ENCODE peak calls at places on chromosomes 6 and 20, in five cellular contexts. E is naive thymus-derived CD4-positive, alpha-beta T cell; M is lower lobe of right lung; P is dorsolateral prefrontal cortex; S is lower leg skin. K is an unnamed sample.

GRCh38 chr6:113735487-113735886 is 121.7 kb upstream of the MARCKS start:
- DNase-seq in M (no peak), E (no peak), S (no peak), P (no peak), K (no peak)

GRCh38 chr6:108966855-108967755 is 118.9 kb downstream of the ARMC2 start:
- DNase-seq in E (no peak), S (no peak), M (peak), P (no peak), K (no peak)

GRCh38 chr20:37627767-37628130 is 66.1 kb upstream of the CTNNBL1 start:
- DNase-seq in S (no peak), M (no peak), E (no peak), P (no peak), K (no peak)

GRCh38 chr20:35511814-35512420 is 17.5 kb downstream of the C20orf173 start:
- DNase-seq in P (no peak), M (no peak), E (no peak), S (no peak), K (peak)

GRCh38 chr20:38343798-38344701 is 2.2 kb upstream of the LBP start:
- DNase-seq in M (no peak), P (no peak), S (no peak), E (no peak), K (no peak)

GRCh38 chr6:96391776-96392175 is 129.8 kb upstream of the UFL1 start:
- DNase-seq in S (no peak), M (peak), E (no peak), P (peak), K (no peak)

GRCh38 chr20:51563141-51563596 is 20.6 kb upstream of the NFATC2 start:
- DNase-seq in P (no peak), S (no peak), E (no peak), M (no peak), K (no peak)

GRCh38 chr6:16331328-16332174 is 93.2 kb downstream of the GMPR start:
- DNase-seq in E (peak), S (no peak), M (peak), P (peak), K (peak)

GRCh38 chr20:64044484-64045247 is 4.8 kb downstream of the SOX18 start:
- DNase-seq in S (no peak), E (no peak), M (no peak), P (no peak), K (no peak)

GRCh38 chr6:18362058-18362561 is 25.0 kb upstream of the RNF144B start:
- DNase-seq in E (no peak), P (no peak), S (no peak), M (no peak), K (no peak)

GRCh38 chr20:53942121-53942816 is 128.1 kb downstream of the BCAS1 start:
- DNase-seq in M (no peak), P (no peak), S (no peak), E (no peak), K (no peak)

GRCh38 chr20:2559641-2560040 is 23.3 kb downstream of the TMC2 start:
- DNase-seq in S (no peak), M (no peak), E (no peak), P (no peak), K (no peak)

GRCh38 chr6:28618889-28619555 is 93.3 kb downstream of the GPX5 start:
- DNase-seq in M (no peak), S (no peak), P (no peak), E (no peak), K (no peak)

GRCh38 chr20:3146732-3147341 is 12.8 kb downstream of the FASTKD5 start:
- DNase-seq in M (no peak), E (no peak), S (no peak), P (peak), K (no peak)

GRCh38 chr6:83073620-83074019 is 6.1 kb downstream of the DOP1A start:
- DNase-seq in S (no peak), P (no peak), E (no peak), M (no peak), K (no peak)

GRCh38 chr6:52512199-52512598 is 64.7 kb downstream of the TRAM2 start:
- DNase-seq in P (no peak), S (no peak), E (no peak), M (no peak), K (no peak)

GRCh38 chr20:38804682-38805501 is 605 bp upstream of the PPP1R16B start:
- DNase-seq in M (peak), E (peak), S (no peak), P (no peak), K (peak)

GRCh38 chr6:96923871-96924493 is 546 bp upstream of the KLHL32 start:
- DNase-seq in P (no peak), M (no peak), E (no peak), S (peak), K (no peak)

GRCh38 chr6:73372516-73372915 is 2.8 kb upstream of the OOEP start:
- DNase-seq in M (no peak), S (no peak), E (no peak), P (no peak), K (no peak)

GRCh38 chr6:132813173-132813856 is 1.1 kb upstream of the RPS12 start:
- DNase-seq in S (no peak), M (peak), E (peak), P (no peak), K (peak)

GRCh38 chr6:20403766-20404640 is 2.3 kb downstream of the E2F3 start:
- DNase-seq in S (peak), P (no peak), M (no peak), E (peak), K (peak)

GRCh38 chr20:1209447-1210387 is 6.5 kb downstream of the C20orf202 start:
- DNase-seq in P (no peak), E (no peak), M (no peak), S (no peak), K (no peak)

GRCh38 chr20:17507032-17507431 is 24.1 kb downstream of the BFSP1 start:
- DNase-seq in P (no peak), S (no peak), M (no peak), E (no peak), K (no peak)

GRCh38 chr20:25992146-25992545 is 295.5 kb upstream of the ZNF337 start:
- DNase-seq in P (no peak), M (no peak), S (no peak), E (no peak), K (no peak)

GRCh38 chr6:408599-409102 is 17.1 kb downstream of the IRF4 start:
- DNase-seq in E (no peak), S (no peak), P (no peak), M (peak), K (no peak)

GRCh38 chr6:13014551-13015378 is 298.2 kb downstream of the PHACTR1 start:
- DNase-seq in M (peak), E (no peak), S (no peak), P (peak), K (no peak)

GRCh38 chr6:33641602-33642001 is 20.5 kb downstream of the ITPR3 start:
- DNase-seq in P (peak), E (no peak), M (no peak), S (no peak), K (no peak)

GRCh38 chr6:47146426-47147174 is 104.5 kb upstream of the ADGRF1 start:
- DNase-seq in E (no peak), P (no peak), M (no peak), S (no peak), K (no peak)

GRCh38 chr6:16511048-16511660 is 250.1 kb downstream of the ATXN1 start:
- DNase-seq in S (no peak), P (no peak), M (no peak), E (no peak), K (no peak)

GRCh38 chr20:2946988-2947961 is 74.0 kb downstream of the PTPRA start:
- DNase-seq in S (no peak), P (no peak), M (no peak), E (no peak), K (no peak)

GRCh38 chr20:35768731-35769664 is 2.8 kb upstream of the PHF20 start:
- DNase-seq in P (peak), S (peak), E (no peak), M (peak), K (peak)

GRCh38 chr20:9551808-9552550 is 37.6 kb downstream of the LAMP5 start:
- DNase-seq in E (no peak), P (no peak), S (no peak), M (no peak), K (no peak)

GRCh38 chr6:40353197-40353966 is 233.8 kb downstream of the LRFN2 start:
- DNase-seq in P (no peak), S (no peak), E (no peak), M (no peak), K (no peak)

GRCh38 chr6:81562169-81562568 is 190.3 kb downstream of the TENT5A start:
- DNase-seq in M (no peak), S (no peak), E (no peak), P (no peak), K (peak)

GRCh38 chr6:154302111-154302752 is 54.4 kb downstream of the IPCEF1 start:
- DNase-seq in P (no peak), M (no peak), S (no peak), E (peak), K (no peak)

GRCh38 chr6:39114395-39114706 is 635 bp downstream of the SAYSD1 start:
- DNase-seq in M (no peak), E (no peak), S (no peak), P (no peak), K (no peak)

GRCh38 chr6:148997863-148998262 is 251.0 kb downstream of the UST start:
- DNase-seq in P (no peak), E (no peak), S (no peak), M (no peak), K (no peak)

GRCh38 chr6:149001422-149001821 is 254.6 kb downstream of the UST start:
- DNase-seq in P (no peak), S (no peak), E (no peak), M (no peak), K (no peak)

GRCh38 chr6:148998704-148999103 is 251.9 kb downstream of the UST start:
- DNase-seq in E (no peak), M (no peak), P (no peak), S (no peak), K (no peak)

GRCh38 chr6:148999501-148999900 is 252.7 kb downstream of the UST start:
- DNase-seq in M (no peak), S (no peak), E (no peak), P (no peak), K (no peak)

GRCh38 chr6:148999921-149000589 is 253.2 kb downstream of the UST start:
- DNase-seq in S (no peak), P (no peak), E (no peak), M (peak), K (peak)
- H3K4me3 ChIP-seq in S (no peak), P (no peak), E (no peak), M (no peak), K (no peak)

GRCh38 chr6:11197846-11198245 is 34.6 kb downstream of the NEDD9 start:
- DNase-seq in E (no peak), M (no peak), P (no peak), S (no peak), K (no peak)

GRCh38 chr6:11198663-11199603 is 33.5 kb downstream of the NEDD9 start:
- DNase-seq in P (no peak), E (peak), M (no peak), S (no peak), K (no peak)

GRCh38 chr6:11197175-11197535 is 35.3 kb downstream of the NEDD9 start:
- DNase-seq in M (no peak), P (no peak), E (no peak), S (no peak), K (no peak)

GRCh38 chr6:11194399-11195274 is 37.8 kb downstream of the NEDD9 start:
- DNase-seq in S (no peak), E (no peak), M (no peak), P (no peak), K (no peak)

DNA sequence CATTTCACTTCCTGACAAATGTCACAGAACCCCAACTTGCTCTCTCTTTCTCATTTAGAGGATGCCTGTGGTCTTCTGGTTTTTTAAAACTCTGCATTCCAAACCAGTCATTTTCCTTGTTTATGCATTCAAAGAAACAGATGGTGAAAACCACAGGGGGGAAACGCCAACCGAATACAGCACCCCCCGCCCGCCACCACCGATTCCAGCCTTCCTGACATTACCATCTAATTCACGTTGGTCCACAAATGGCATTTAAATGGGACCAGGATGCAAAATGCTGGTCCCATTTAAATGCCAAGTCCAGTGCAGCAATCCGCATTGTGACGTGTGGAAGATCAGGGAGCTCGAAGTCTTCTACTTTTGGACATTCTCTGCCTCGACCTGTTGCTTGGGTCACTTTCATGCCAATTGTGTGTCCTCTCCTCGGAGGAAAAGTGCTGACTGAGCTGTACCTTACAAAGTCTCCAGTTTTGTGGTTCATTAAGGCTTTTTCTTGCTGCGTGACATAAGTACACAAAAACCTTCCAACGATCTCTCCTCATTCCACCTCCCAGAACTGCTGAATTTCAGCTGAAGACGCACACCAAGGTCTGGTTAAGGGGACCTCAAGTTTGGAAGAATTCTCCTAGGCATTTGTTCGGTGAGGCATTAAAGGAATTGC is 35.8 kb downstream of the NEDD9 start:
- DNase-seq in E (no peak), M (no peak), S (no peak), P (no peak), K (no peak)
- H3K4me3 ChIP-seq in E (no peak), M (no peak), S (no peak), P (no peak), K (no peak)

DNA sequence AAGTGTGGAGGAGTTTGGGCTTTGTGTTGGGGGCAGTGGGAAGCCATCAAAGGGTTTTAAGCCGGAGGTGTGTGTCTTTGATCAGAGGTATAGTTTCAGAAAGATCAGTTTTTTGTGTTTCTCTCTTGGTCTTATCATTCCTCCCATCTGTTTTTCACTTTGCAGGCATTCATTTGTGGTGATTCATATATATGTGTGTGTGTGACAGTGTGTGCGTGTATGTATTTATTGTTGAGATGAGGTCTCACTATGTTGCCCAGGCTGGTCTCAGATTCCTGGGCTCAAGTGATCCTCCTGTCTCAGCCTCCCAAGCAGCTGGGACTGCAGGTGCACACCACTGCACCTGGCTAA is 11.1 kb upstream of the SERINC3 start:
- DNase-seq in E (peak), M (no peak), S (no peak), P (no peak), K (no peak)
- H3K4me3 ChIP-seq in E (peak), M (peak), S (no peak), P (peak), K (peak)

GRCh38 chr6:45814772-45815171 is 200.9 kb downstream of the CLIC5 start:
- DNase-seq in E (no peak), M (no peak), P (no peak), S (no peak), K (no peak)
- H3K4me3 ChIP-seq in E (no peak), M (no peak), P (no peak), S (no peak), K (no peak)

DNA sequence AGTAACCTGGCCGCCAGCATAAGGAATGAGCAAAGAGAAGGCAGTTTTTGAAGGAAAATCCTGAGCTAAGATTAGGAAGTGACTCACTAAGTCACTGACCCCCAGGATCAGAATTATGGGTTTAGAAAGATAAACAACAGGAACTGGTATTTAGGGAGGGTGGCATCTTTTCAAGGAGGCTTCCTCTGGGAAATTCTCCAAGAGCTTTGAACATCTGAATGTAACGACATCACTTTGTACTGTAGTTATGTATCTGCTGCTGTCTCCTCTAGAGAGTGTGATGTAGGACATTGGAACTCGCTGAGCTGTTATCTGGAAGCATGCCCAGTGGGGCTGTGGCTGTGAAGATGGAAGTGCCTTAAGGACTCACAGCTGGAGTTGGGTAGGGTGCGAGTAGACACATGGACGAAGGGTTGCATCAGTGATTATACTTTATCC is 236.9 kb downstream of the PACRG start:
- DNase-seq in P (no peak), S (peak), M (no peak), E (no peak), K (peak)
- H3K4me3 ChIP-seq in P (no peak), S (no peak), M (no peak), E (no peak), K (no peak)

GRCh38 chr20:10603971-10604864 is 69.6 kb downstream of the JAG1 start:
- DNase-seq in P (no peak), E (no peak), M (no peak), S (no peak), K (no peak)
- H3K4me3 ChIP-seq in P (no peak), E (no peak), M (no peak), S (no peak), K (no peak)

GRCh38 chr6:167116109-167116837 is 6.6 kb upstream of the CCR6 start:
- DNase-seq in E (no peak), P (no peak), S (no peak), M (no peak), K (no peak)

GRCh38 chr6:167119680-167120556 is 3.0 kb upstream of the CCR6 start:
- DNase-seq in S (no peak), P (no peak), E (peak), M (no peak), K (peak)

GRCh38 chr6:167116838-167117228 is 6.1 kb upstream of the CCR6 start:
- DNase-seq in M (no peak), S (no peak), P (no peak), E (no peak), K (no peak)

GRCh38 chr6:167118839-167119238 is 4.1 kb upstream of the CCR6 start:
- DNase-seq in M (no peak), S (no peak), E (no peak), P (no peak), K (no peak)

GRCh38 chr6:167118006-167118405 is 4.9 kb upstream of the CCR6 start:
- DNase-seq in E (no peak), M (no peak), P (no peak), S (no peak), K (no peak)
- H3K4me3 ChIP-seq in E (no peak), M (no peak), P (no peak), S (no peak), K (no peak)

GRCh38 chr6:158708239-158708638 is 58.4 kb downstream of the SYTL3 start:
- DNase-seq in S (no peak), E (no peak), P (no peak), M (no peak), K (no peak)
- H3K4me3 ChIP-seq in S (no peak), E (no peak), P (peak), M (no peak), K (no peak)

DNA sequence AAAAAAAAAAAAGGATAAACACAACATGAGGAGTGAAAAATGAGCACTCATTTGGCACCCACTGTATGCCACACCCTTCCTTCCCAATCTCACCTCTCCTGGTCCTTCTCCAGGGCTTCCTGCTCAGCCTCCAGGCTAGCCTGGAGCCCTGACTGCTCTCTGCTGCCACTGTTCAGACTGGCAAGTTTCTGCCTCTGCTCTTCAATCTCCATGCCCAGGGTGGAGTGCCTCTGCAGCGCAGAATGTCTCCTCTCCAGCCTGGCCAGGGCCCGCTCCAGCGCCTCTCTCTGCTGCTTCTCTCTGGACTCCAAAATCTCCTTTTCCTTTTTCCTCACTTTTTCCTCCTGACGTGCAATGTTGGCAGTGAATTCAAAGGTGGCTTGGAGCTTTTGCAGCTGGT is 194.5 kb downstream of the KIF16B start:
- DNase-seq in P (no peak), M (no peak), E (no peak), S (no peak), K (no peak)
- H3K4me3 ChIP-seq in P (no peak), M (no peak), E (no peak), S (no peak), K (no peak)